ENCODE peak calls at places on chromosomes 6 and 20, in nine cellular contexts. M is tibial nerve, X is HepG2, A is ovary, Y is sigmoid colon, L is transverse colon, S is SK-N-SH, W is suprapubic skin, U is H1. I is an unnamed sample.

GRCh38 chr6:75211920-75212590 is 6.2 kb upstream of the COL12A1 start:
- DNase-seq in M (no peak), X (no peak), A (no peak), Y (no peak), L (peak; percentile 30), S (no peak), W (no peak), U (no peak), I (no peak)

GRCh38 chr6:89940225-89941027 is 46.2 kb downstream of the GJA10 start:
- DNase-seq in M (peak; percentile 84), X (peak; percentile 81), A (peak; percentile 67), Y (peak; percentile 82), L (peak; percentile 71), S (peak; percentile 83), W (no peak), U (peak; percentile 34), I (peak; percentile 67)

GRCh38 chr20:58228484-58229197 is at the start of gene ANKRD60:
- DNase-seq in M (no peak), X (no peak), A (no peak), Y (peak; percentile 59), L (no peak), S (peak; percentile 92), W (peak; percentile 57), U (no peak), I (no peak)

GRCh38 chr20:35820715-35821114 is 48.9 kb downstream of the PHF20 start:
- DNase-seq in M (no peak), X (no peak), A (no peak), Y (no peak), L (no peak), S (no peak), W (no peak), U (no peak), I (no peak)

GRCh38 chr20:57439432-57439831 is 48.2 kb downstream of the RBM38 start:
- DNase-seq in M (no peak), X (no peak), A (peak; percentile 38), Y (peak; percentile 95), L (peak; percentile 77), S (no peak), W (no peak), U (no peak), I (peak; percentile 94)

GRCh38 chr6:40395066-40395697 is 192.0 kb downstream of the LRFN2 start:
- DNase-seq in M (no peak), X (no peak), A (no peak), Y (no peak), L (no peak), S (no peak), W (no peak), U (no peak), I (peak; percentile 36)

GRCh38 chr6:51818520-51819022 is 268.8 kb downstream of the PKHD1 start:
- DNase-seq in M (no peak), X (no peak), A (no peak), Y (no peak), L (no peak), S (no peak), W (no peak), U (no peak), I (no peak)

GRCh38 chr6:54846243-54846856 is at the start of gene FAM83B:
- DNase-seq in M (no peak), X (no peak), A (no peak), Y (no peak), L (peak; percentile 87), S (no peak), W (peak; percentile 84), U (peak; percentile 57), I (peak; percentile 77)

GRCh38 chr6:84118191-84118590 is 84.6 kb downstream of the MRAP2 start:
- DNase-seq in M (no peak), X (no peak), A (no peak), Y (no peak), L (no peak), S (no peak), W (no peak), U (no peak), I (no peak)

GRCh38 chr6:169639653-169640278 is 62.1 kb downstream of the WDR27 start:
- DNase-seq in M (no peak), X (no peak), A (no peak), Y (no peak), L (no peak), S (no peak), W (no peak), U (no peak), I (no peak)

GRCh38 chr6:113630365-113630737 is 226.8 kb upstream of the MARCKS start:
- DNase-seq in M (no peak), X (no peak), A (no peak), Y (no peak), L (no peak), S (no peak), W (no peak), U (no peak), I (no peak)

GRCh38 chr20:31840906-31841816 is 4.2 kb downstream of the FOXS1 start:
- DNase-seq in M (no peak), X (no peak), A (no peak), Y (peak; percentile 46), L (no peak), S (no peak), W (no peak), U (no peak), I (no peak)

GRCh38 chr6:104682722-104683643 is 176.7 kb downstream of the HACE1 start:
- DNase-seq in M (peak; percentile 13), X (peak; percentile 40), A (no peak), Y (no peak), L (peak; percentile 33), S (peak; percentile 52), W (no peak), U (peak; percentile 51), I (peak; percentile 40)
- TF ChIP-seq CTCF in M (peak; percentile 62), X (peak; percentile 83), A (no peak), Y (peak; percentile 42), L (peak; percentile 32), S (peak; percentile 73), W (peak; percentile 47), U (peak; percentile 94), I (peak; percentile 50)

DNA sequence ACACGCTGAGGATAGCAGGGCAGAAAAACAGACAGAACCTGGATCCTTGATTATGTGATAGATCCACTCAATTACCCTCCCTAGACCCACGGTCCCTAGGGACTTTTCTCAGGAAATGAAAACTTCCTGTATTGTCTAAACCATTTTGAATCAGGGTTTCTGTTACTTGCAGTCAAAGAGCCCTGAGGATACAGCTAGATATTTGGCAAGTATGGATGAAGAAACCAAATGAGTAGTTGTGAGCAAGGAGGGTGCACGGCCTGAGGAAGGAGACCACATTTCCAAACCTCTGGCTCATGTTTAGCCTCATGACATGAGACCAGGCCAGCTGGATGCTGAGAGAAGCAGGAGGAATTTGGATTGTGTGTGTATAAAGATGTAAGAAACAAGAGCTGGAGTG is 91.6 kb downstream of the MRPL14 start:
- DNase-seq in M (no peak), X (no peak), A (no peak), Y (peak; percentile 70), L (no peak), S (no peak), W (no peak), U (no peak), I (no peak)
- TF ChIP-seq EP300 in M (no peak), X (no peak), A (no peak), Y (no peak), L (no peak), S (no peak), W (no peak), U (no peak), I (no peak)

GRCh38 chr6:82197784-82198183 is 49.8 kb downstream of the IBTK start:
- DNase-seq in M (no peak), X (no peak), A (no peak), Y (no peak), L (no peak), S (no peak), W (no peak), U (no peak), I (no peak)
- H3K36me3 ChIP-seq in M (peaks cover 2% of the 10 kb centered on the region), X (peaks cover 88% of the 10 kb centered on the region), A (no peaks in the 10 kb centered on the region), Y (peaks cover 15% of the 10 kb centered on the region), L (peaks cover 62% of the 10 kb centered on the region), S (peaks cover 99% of the 10 kb centered on the region), W (peaks cover 94% of the 10 kb centered on the region), U (peaks cover 14% of the 10 kb centered on the region), I (peaks cover 96% of the 10 kb centered on the region)

GRCh38 chr20:9319687-9320384 is 194.6 kb upstream of the LAMP5 start:
- DNase-seq in M (no peak), X (no peak), A (no peak), Y (no peak), L (no peak), S (no peak), W (no peak), U (no peak), I (no peak)

GRCh38 chr20:9329356-9330092 is 184.9 kb upstream of the LAMP5 start:
- DNase-seq in M (no peak), X (no peak), A (no peak), Y (no peak), L (no peak), S (no peak), W (no peak), U (no peak), I (no peak)

DNA sequence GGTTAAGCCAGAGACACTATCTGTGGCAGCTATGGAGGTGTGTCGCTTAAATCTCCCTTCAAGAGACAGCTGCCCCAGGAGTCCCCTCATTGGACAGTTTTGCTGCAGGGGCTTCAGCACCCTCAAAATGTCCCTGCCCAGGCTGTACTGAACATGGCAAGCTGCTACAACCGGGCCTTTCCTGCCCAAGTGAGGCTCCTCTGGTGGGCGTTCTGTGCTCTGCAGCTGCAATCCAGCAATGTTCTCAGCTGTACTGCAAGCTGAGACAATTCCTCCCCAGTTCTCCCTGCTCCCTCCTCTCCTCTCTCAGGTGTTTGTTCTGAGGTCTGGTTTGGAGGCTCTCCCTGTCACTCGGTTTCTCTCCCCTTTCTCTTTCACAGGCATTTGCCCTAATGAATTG is 190.8 kb upstream of the LAMP5 start:
- DNase-seq in M (no peak), X (peak; percentile 29), A (no peak), Y (no peak), L (no peak), S (peak; percentile 16), W (no peak), U (peak; percentile 5), I (no peak)
- TF ChIP-seq CTCF in M (no peak), X (peak; percentile 55), A (no peak), Y (no peak), L (peak; percentile 24), S (peak; percentile 40), W (no peak), U (peak; percentile 54), I (peak; percentile 22)

GRCh38 chr20:37188787-37189186 is 9.4 kb upstream of the MROH8 start:
- DNase-seq in M (no peak), X (no peak), A (no peak), Y (no peak), L (no peak), S (no peak), W (no peak), U (no peak), I (no peak)
- TF ChIP-seq EP300 in M (no peak), X (no peak), A (no peak), Y (no peak), L (no peak), S (no peak), W (no peak), U (no peak), I (no peak)